ENCODE peak calls at places on chromosomes 16 and 17, in four cellular contexts. A is IMR-90, N is uterus, P is heart left ventricle. T is an unnamed sample.

GRCh38 chr17:49497147-49498036 is 2.3 kb downstream of the NGFR start:
- DNase-seq in P (no peak), N (peak; percentile 55), A (peak; percentile 22), T (no peak)

GRCh38 chr17:71409712-71410111 is 711.1 kb upstream of the SOX9 start:
- DNase-seq in A (peak; percentile 70), N (no peak), P (no peak), T (no peak)

GRCh38 chr16:20111143-20111542 is 37.5 kb upstream of the GPR139 start:
- DNase-seq in N (no peak), A (no peak), P (no peak), T (no peak)

GRCh38 chr17:80153004-80153403 is 6.1 kb upstream of the EIF4A3 start:
- DNase-seq in A (no peak), N (no peak), P (no peak), T (no peak)

GRCh38 chr17:50766222-50767023 is 895 bp downstream of the ANKRD40CL start:
- DNase-seq in P (no peak), N (no peak), A (no peak), T (no peak)

GRCh38 chr16:2428051-2428786 is 1.0 kb upstream of the CCNF start:
- DNase-seq in N (peak; percentile 39), P (peak; percentile 32), A (no peak), T (peak; percentile 77)

GRCh38 chr17:59878624-59879023 is 14.1 kb downstream of the TUBD1 start:
- DNase-seq in A (no peak), P (no peak), N (no peak), T (no peak)

GRCh38 chr16:17194190-17194780 is 276.5 kb downstream of the XYLT1 start:
- DNase-seq in P (peak; percentile 32), N (peak; percentile 38), A (peak; percentile 16), T (peak; percentile 61)

GRCh38 chr17:27649929-27650328 is 18.9 kb downstream of the LGALS9 start:
- DNase-seq in N (no peak), A (no peak), P (peak; percentile 37), T (no peak)

GRCh38 chr16:87828071-87828971 is 41.0 kb downstream of the SLC7A5 start:
- DNase-seq in P (no peak), A (no peak), N (no peak), T (no peak)

GRCh38 chr16:19338335-19338734 is 52.8 kb downstream of the CLEC19A start:
- DNase-seq in N (no peak), P (no peak), A (no peak), T (no peak)

GRCh38 chr16:68229431-68230175 is 6.3 kb downstream of the ESRP2 start:
- DNase-seq in N (peak; percentile 51), A (peak; percentile 65), P (no peak), T (peak; percentile 82)

GRCh38 chr16:30609002-30609927 is 924 bp downstream of the ZNF689 start:
- DNase-seq in A (peak; percentile 23), N (peak; percentile 58), P (peak; percentile 58), T (peak; percentile 81)

GRCh38 chr16:50207652-50208051 is 54.5 kb downstream of the TENT4B start:
- DNase-seq in A (peak; percentile 72), P (no peak), N (no peak), T (no peak)

GRCh38 chr17:1644493-1645206 is 882 bp downstream of the SCARF1 start:
- DNase-seq in P (no peak), N (no peak), A (peak; percentile 73), T (peak; percentile 31)

GRCh38 chr16:22671301-22672076 is 142.5 kb upstream of the HS3ST2 start:
- DNase-seq in N (no peak), P (peak; percentile 12), A (peak; percentile 18), T (no peak)

GRCh38 chr16:48535831-48536599 is 74.0 kb downstream of the N4BP1 start:
- DNase-seq in P (peak; percentile 72), A (peak; percentile 31), N (peak; percentile 68), T (no peak)

GRCh38 chr16:53055603-53056527 is 1.1 kb downstream of the CHD9 start:
- DNase-seq in N (peak; percentile 43), A (peak; percentile 72), P (peak; percentile 53), T (peak; percentile 66)

GRCh38 chr17:76427457-76428231 is 25.3 kb downstream of the UBE2O start:
- DNase-seq in N (no peak), P (no peak), A (peak; percentile 73), T (no peak)

DNA sequence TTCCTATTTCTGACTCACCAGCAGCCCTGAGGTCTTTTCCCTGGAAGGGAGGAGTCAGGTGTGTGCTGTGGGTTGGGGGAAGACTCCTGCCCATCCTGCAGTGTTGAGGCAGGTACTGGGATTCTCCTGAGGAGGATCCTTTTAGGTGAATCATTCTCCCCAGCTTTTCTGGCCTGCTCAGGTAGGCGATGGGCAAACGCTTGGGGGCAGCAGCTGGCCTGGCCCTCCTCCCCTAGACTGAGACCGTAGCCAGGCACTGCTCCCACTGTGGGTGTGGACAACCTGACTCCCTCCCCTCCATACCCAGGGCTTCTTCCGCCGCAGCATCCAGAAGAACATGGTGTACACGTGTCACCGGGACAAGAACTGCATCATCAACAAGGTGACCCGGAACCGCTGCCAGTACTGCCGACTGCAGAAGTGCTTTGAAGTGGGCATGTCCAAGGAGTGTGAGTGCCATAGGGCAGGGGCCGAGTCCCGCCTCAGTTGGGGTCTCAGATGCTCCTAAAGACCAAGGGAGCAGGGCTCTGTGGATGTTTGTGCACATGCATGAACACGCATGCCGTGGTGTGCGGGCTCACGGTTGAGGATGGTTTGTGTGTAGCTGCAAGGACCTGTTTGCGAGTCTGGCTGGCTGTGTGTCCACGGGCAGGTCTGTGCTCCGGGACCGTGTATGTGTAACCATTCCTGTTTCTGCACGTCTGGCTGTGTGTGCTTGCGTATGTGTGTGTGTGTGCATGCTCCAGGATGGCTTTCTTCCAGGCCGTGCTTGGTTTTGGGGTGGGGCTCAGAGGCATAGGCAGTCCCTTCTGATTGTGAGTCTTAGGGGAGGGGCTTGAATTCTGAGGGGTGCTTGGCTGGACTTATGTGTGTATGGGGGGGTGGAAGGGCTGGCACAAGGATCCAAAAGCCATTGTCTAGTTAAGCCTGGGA is 14.8 kb downstream of the GJD3 start:
- DNase-seq in P (peak; percentile 53), N (no peak), A (peak; percentile 38), T (peak; percentile 33)
- TF ChIP-seq POLR2A in P (no peak), N (no peak), A (no peak), T (no peak)

DNA sequence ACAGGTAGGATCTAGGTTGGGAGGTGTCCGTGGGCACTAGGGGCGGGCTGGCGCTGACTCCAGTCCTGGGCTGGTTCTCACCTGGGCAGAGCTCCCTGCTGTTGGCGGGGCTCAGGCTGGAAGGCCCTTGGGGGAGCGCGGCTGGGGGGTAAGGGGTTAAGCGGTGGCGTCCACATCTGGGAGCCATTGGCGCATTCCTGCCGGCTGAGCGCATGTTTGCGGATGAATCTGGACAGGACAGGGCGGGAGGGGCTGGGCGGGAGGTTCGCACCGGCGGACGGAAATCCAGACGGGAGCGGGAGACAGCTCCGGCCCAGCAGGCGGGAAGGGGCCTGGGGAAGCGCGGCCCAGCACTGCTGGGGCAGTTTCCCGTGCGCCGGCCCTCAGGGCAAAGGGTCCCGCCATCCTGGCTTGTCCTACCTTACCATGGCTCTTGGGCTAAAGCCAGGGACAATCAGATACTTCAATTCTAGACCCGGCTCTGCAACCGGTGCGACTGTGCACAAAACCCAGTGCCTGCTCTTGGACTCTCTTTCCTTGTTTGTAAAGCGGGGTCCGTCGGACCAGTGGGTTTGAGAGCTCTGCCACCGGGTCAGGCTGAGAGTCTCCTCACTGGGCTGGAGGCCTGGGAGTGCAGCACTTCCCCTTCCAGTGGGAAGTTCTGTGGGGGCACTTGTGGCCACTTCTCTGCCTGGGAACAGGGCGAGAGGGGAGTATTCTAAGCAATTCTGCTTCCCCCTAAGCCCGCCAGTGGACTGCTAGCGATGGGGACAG is 7.8 kb downstream of the RARA start:
- DNase-seq in N (peak; percentile 82), A (peak; percentile 75), P (peak; percentile 84), T (no peak)
- TF ChIP-seq POLR2A in N (peak; percentile 19), A (no peak), P (no peak), T (no peak)

DNA sequence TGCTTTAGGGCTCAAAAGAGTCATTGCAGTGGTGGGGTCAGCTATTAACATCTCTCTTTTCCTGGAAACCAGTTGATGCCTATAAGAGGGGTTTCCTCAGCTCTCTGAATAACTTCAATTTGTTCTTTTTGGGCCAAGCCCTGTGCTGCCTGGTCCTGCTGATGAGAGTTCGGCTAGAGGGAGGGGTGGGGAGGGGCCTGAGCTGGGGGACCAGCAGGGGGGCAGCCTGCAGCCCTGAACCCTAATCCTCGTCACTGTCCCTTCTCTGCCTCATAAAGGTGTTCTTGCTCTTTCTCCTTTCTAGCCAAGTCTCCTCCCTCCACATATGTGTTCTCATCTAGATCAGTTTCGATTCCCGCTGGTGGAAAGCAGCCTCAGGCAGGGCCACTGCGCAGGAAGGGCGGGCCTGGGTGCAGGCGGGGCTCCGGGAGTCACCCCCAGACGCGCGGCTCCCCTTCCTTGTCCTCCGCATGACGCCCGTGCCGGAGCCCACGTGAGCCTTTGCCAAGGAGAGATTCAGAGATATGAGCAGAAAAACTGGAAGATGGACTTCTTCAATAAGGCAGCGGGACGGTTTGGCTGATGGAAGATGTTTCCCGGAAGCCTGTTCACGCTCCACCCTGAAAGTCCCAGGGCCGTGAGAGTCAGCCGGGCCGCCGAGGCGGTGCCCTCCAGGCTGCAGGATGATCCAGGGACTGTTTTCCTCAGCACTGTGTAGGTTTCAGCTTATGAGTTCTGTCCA is 15.0 kb upstream of the RHOT1 start:
- DNase-seq in N (peak; percentile 76), A (peak; percentile 54), P (peak; percentile 87), T (peak; percentile 88)
- TF ChIP-seq POLR2A in N (peak; percentile 12), A (no peak), P (no peak), T (peak; percentile 76)

DNA sequence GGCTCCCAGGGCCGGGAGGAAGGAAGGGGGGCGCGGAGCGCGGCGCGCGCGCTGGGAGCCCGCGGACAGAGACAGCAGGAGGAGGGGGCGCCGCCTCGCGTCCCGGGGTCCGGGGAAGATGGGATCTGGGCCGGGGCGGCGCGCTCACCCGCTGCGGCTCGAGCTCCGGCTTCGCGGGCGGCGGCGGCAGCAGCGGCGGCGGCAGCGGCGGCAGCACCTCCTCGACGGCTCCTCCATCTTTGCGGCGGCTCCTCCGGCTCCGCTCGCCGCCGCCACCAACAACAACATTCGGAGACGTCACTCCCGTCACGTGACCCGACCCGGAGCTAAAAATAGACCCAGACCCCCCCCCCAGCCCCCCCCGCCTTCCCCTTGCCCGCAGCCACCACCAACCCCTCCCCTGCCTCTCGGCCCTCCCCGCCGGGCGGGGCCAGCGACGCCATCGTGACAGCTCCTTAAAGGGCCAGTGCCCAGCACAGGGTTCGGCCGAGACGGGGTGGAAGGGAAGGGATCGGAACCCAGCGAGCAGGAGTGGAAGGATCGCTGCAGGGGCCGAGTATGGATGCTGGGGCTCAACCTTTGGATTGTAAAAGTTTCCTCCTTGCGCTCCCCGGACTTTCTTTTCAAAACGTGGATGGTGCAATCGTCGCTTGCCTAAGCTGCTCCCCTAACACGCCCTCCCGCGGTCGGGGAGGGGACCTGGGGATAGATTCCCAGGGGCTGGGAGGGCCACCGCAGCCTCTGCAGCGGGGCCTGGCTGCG is at the start of gene HDAC5:
- DNase-seq in N (peak; percentile 96), A (peak; percentile 91), P (peak; percentile 97), T (peak; percentile 93)
- TF ChIP-seq POLR2A in N (peak; percentile 94), A (peak; percentile 26), P (peak; percentile 79), T (peak; percentile 40)